ENCODE peak calls at places on chromosomes 4 and X, in six cellular contexts. R is mesendoderm, V is H9, T is mesenchymal stem cell, Q is neuronal stem cell, W is H1. P is an unnamed sample.

GRCh38 chrX:24243692-24244091 is 70.2 kb downstream of the SUPT20HL2 start:
- DNase-seq in R (no peak), Q (no peak), V (no peak), W (no peak), T (no peak), P (peak)

GRCh38 chrX:40154229-40154852 is 56.6 kb upstream of the BCOR start:
- DNase-seq in Q (no peak), V (peak), T (peak), W (peak), R (peak), P (no peak)

GRCh38 chr4:30870513-30870912 is 150.3 kb downstream of the PCDH7 start:
- DNase-seq in W (no peak), T (no peak), R (no peak), Q (no peak), V (no peak), P (no peak)

GRCh38 chrX:53421772-53422090 is 723 bp downstream of the SMC1A start:
- DNase-seq in T (no peak), V (no peak), W (no peak), Q (no peak), R (no peak), P (no peak)

GRCh38 chr4:163598028-163598427 is 103.5 kb downstream of the TMA16 start:
- DNase-seq in R (no peak), T (no peak), Q (no peak), W (no peak), V (no peak), P (no peak)

GRCh38 chr4:89509708-89510269 is 202.2 kb upstream of the GPRIN3 start:
- DNase-seq in R (no peak), T (no peak), V (no peak), W (no peak), Q (no peak), P (peak)

GRCh38 chr4:54941994-54942552 is 183.3 kb downstream of the KDR start:
- DNase-seq in V (no peak), T (no peak), R (no peak), W (no peak), Q (no peak), P (no peak)

GRCh38 chr4:140249351-140249750 is 95.4 kb upstream of the MAML3 start:
- DNase-seq in V (no peak), T (peak), W (no peak), R (no peak), Q (no peak), P (peak)

GRCh38 chrX:23513121-23513520 is 154.2 kb upstream of the PRDX4 start:
- DNase-seq in V (peak), W (no peak), T (no peak), Q (no peak), R (peak), P (no peak)

GRCh38 chr4:94927696-94928095 is 169.9 kb downstream of the BMPR1B start:
- DNase-seq in R (peak), V (no peak), Q (no peak), W (no peak), T (no peak), P (no peak)

GRCh38 chr4:25973346-25973745 is 59.3 kb downstream of the SMIM20 start:
- DNase-seq in V (no peak), Q (no peak), R (no peak), W (no peak), T (no peak), P (no peak)

GRCh38 chr4:98720871-98721480 is 62.6 kb upstream of the TSPAN5 start:
- DNase-seq in T (no peak), R (no peak), V (no peak), Q (no peak), W (no peak), P (peak)

GRCh38 chr4:53128959-53129358 is 236.9 kb downstream of the SCFD2 start:
- DNase-seq in Q (no peak), T (no peak), R (no peak), W (no peak), V (no peak), P (no peak)

GRCh38 chrX:22585831-22586230 is 313.1 kb downstream of the CBLL2 start:
- DNase-seq in W (no peak), R (no peak), Q (no peak), T (no peak), V (no peak), P (no peak)

GRCh38 chr4:156799121-156799589 is 172.4 kb downstream of the PDGFC start:
- DNase-seq in Q (no peak), T (peak), W (no peak), R (peak), V (no peak), P (peak)

GRCh38 chrX:17689971-17690409 is 47.3 kb upstream of the SCML1 start:
- DNase-seq in Q (peak), V (no peak), W (no peak), T (peak), R (peak), P (peak)

GRCh38 chr4:105988671-105989070 is 93.4 kb downstream of the NPNT start:
- DNase-seq in Q (no peak), V (no peak), R (no peak), W (no peak), T (no peak), P (no peak)

GRCh38 chr4:105807496-105807895 is 87.8 kb upstream of the NPNT start:
- DNase-seq in Q (no peak), T (no peak), V (no peak), W (no peak), R (peak), P (peak)

GRCh38 chr4:140851032-140851636 is 94.9 kb upstream of the TBC1D9 start:
- DNase-seq in R (peak), W (peak), T (peak), V (no peak), Q (peak), P (peak)

GRCh38 chr4:1414831-1415680 is 8.8 kb upstream of the NKX1-1 start:
- DNase-seq in Q (no peak), R (no peak), T (no peak), V (peak), W (peak), P (no peak)

GRCh38 chrX:102516314-102516936 is at the start of gene TMSB15A:
- DNase-seq in W (peak), Q (peak), R (peak), V (peak), T (peak), P (peak)

GRCh38 chr4:136009258-136009832 is 1522.9 kb downstream of the PCDH18 start:
- DNase-seq in W (no peak), Q (no peak), T (no peak), V (no peak), R (peak), P (no peak)

GRCh38 chr4:5568931-5569330 is 139.4 kb downstream of the EVC2 start:
- DNase-seq in Q (no peak), V (no peak), W (no peak), T (no peak), R (no peak), P (no peak)

GRCh38 chr4:79241846-79242245 is 84.0 kb downstream of the NAA11 start:
- DNase-seq in V (no peak), R (peak), W (no peak), Q (no peak), T (peak), P (peak)

GRCh38 chr4:105350859-105351494 is 122.9 kb downstream of the PPA2 start:
- DNase-seq in Q (no peak), R (no peak), W (no peak), T (peak), V (no peak), P (peak)

GRCh38 chrX:78619829-78620228 is 39.3 kb downstream of the RTL3 start:
- DNase-seq in T (no peak), V (no peak), Q (no peak), R (no peak), W (no peak), P (no peak)

GRCh38 chr4:152165146-152165545 is 370.7 kb downstream of the FBXW7 start:
- DNase-seq in W (no peak), V (peak), T (peak), R (peak), Q (no peak), P (no peak)

GRCh38 chrX:153662266-153662665 is 11.3 kb downstream of the PNCK start:
- DNase-seq in W (peak), Q (no peak), T (peak), V (peak), R (peak), P (peak)

GRCh38 chrX:38108364-38108763 is 102.0 kb downstream of the SYTL5 start:
- DNase-seq in Q (no peak), T (no peak), V (no peak), R (no peak), W (no peak), P (peak)

DNA sequence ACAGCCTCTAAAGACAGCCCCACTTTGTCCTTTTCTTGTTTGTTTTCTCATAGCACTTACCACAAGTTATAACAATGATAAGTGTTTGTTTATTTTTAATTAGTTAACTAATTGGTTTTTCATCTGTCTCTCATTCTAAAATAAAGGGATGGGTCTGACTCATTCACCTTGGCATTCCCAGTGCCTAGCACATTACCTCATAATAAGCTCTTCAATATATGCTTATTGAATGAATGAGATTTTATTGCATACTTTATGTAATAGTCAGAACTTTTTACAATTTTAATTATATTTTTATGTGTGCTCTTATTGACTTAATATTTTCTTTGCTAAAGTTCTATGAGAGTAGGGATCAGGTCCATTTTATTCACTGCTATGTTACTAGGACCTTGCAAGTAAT is 22.8 kb upstream of the PRKG2 start:
- DNase-seq in W (no peak), Q (no peak), T (no peak), V (no peak), R (no peak), P (no peak)
- H4K8ac ChIP-seq in W (no peak), Q (no peak), T (no peak), V (no peak), R (no peak), P (no peak)

GRCh38 chr4:76704133-76704881 is 193.6 kb downstream of the SOWAHB start:
- DNase-seq in W (no peak), R (peak), V (no peak), Q (no peak), T (peak), P (peak)
- H3K27ac ChIP-seq in W (no peak), R (no peak), V (peak), Q (no peak), T (no peak), P (peak)

GRCh38 chrX:47358387-47359065 is 11.9 kb upstream of the ZNF157 start:
- DNase-seq in T (no peak), W (no peak), R (no peak), Q (no peak), V (no peak), P (no peak)

GRCh38 chrX:47366051-47366722 is 4.2 kb upstream of the ZNF157 start:
- DNase-seq in V (peak), T (peak), Q (peak), R (peak), W (peak), P (peak)

GRCh38 chrX:47361538-47362511 is 8.6 kb upstream of the ZNF157 start:
- DNase-seq in T (peak), W (peak), R (peak), Q (peak), V (peak), P (peak)

DNA sequence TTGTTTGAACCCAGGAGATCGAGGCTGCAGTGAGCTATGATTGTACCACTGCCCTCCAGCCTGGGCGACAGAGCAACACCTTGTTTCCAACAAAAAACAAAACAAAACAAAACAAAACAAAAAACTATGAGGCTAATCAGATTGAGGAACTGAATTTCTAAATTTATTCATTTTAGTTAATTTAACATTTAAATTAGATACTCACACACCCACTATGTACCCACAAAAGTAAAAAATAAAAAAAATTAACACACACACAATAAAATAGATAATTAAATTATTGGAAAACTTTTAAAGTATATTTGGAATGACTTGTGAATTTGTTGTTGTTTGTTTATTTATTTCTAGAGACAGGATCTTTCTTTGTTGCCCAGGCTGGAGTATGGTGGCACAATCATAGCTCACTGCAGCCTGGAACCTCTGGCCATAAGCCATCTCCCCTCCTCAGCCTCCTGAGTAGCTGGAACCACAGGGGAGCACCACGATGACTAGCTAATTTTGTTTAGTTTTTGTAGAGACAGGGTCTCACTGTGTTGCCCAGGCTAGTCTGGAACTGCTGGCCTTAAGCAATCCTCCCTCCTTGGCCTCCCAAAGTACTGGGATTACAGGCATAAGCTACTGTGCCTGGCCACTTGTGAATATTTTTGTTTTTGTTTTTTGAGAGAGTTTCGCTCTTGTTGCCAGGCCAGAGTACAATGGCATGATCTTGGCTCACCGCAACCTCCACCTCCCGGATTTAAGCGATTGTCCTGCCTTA is 9.8 kb upstream of the ZNF157 start:
- DNase-seq in W (no peak), T (no peak), R (no peak), V (no peak), Q (no peak), P (no peak)
- H2BK120ac ChIP-seq in W (no peak), T (no peak), R (no peak), V (no peak), Q (no peak), P (no peak)

DNA sequence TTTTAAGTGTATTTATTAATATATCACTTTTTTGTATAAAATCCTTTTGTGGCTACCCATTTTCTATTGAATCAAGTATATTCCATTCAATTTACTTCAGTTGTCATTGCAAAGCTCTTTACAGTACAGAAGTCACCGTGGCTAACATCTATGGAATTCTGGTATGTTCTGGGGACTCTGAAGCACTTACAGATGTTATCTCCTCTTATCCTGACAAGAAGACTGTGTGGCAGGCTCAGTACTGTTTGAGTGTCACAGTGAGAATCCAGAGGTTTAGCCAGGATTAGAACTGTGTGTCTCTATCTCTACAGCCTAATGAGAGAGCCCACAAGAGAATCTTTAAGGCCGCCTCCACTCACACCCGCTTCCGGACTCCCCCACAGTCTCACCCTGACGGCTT is 78.2 kb upstream of the SORBS2 start:
- DNase-seq in R (peak), Q (no peak), V (no peak), W (no peak), T (no peak), P (no peak)
- H4K8ac ChIP-seq in R (no peak), Q (no peak), V (no peak), W (no peak), T (no peak), P (no peak)

GRCh38 chr4:127212701-127213100 is 420.1 kb upstream of the INTU start:
- DNase-seq in T (no peak), Q (no peak), R (no peak), V (no peak), W (no peak), P (peak)

GRCh38 chr4:127210877-127211276 is 421.9 kb upstream of the INTU start:
- DNase-seq in R (peak), Q (no peak), T (peak), V (no peak), W (no peak), P (no peak)

GRCh38 chr4:127211377-127212268 is 421.1 kb upstream of the INTU start:
- DNase-seq in V (no peak), W (no peak), T (peak), Q (no peak), R (no peak), P (no peak)

GRCh38 chr4:127214001-127214400 is 418.8 kb upstream of the INTU start:
- DNase-seq in V (no peak), Q (no peak), R (no peak), W (no peak), T (peak), P (no peak)

GRCh38 chr4:127212269-127212580 is 420.5 kb upstream of the INTU start:
- DNase-seq in W (no peak), Q (no peak), R (no peak), T (no peak), V (no peak), P (no peak)
- H3K27ac ChIP-seq in W (no peak), Q (no peak), R (no peak), T (no peak), V (no peak), P (no peak)

GRCh38 chrX:261858-262390 is 19.3 kb upstream of the PLCXD1 start:
- DNase-seq in V (no peak), R (peak), Q (no peak), W (no peak), T (peak), P (no peak)
- H2BK120ac ChIP-seq in V (no peak), R (no peak), Q (no peak), W (no peak), T (peak), P (no peak)

DNA sequence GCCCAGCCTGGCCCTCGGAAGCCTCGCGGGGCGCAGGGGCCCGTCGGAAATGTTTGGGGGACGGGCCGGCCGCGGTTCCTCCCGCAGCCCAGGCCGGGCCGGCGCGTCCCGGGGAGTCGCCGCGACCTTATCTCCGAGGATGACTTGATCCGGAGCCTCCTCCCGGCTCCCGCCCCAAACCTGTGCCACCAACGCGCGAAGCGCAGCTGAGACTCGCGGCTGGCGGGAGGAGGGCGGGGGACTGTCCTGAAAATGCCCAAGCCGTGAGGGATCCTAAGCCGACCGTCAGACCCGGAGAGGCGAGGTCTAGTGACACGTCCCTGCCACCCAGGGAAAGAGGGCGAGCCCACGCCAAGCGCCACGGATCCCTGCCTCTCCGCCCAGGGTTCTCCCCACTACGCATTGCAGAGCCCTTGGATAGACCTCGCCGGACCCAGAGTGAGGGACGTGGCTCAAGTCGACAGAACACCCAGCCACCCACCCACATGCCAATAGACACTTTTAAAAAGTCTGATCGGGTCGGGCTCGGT is 26.9 kb downstream of the UTP14A start:
- DNase-seq in Q (no peak), V (peak), W (no peak), R (no peak), T (peak), P (no peak)
- H4K8ac ChIP-seq in Q (no peak), V (no peak), W (no peak), R (no peak), T (peak), P (no peak)

DNA sequence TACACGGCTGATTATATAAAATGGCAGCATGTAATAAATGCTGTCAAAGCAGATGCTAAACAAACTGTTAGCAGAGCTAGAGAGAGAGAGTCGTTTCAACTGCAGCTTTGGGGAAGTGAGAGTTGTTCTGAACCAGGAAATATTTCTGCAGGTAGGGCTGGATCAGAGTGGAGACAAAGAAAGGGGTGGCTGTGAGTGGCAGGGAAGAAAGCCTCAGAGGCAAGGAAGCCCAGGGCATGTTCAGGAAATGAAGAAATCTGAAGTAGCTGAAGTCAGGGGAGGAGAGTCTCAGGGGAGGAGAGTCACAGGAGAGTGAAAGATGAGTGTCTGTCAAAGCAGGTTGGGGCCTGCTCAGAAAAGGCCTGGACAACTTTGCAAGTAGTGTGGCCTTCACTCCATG is 48.4 kb upstream of the RPS6KA3 start:
- DNase-seq in V (no peak), R (no peak), Q (no peak), W (no peak), T (no peak), P (no peak)
- H3K27ac ChIP-seq in V (no peak), R (no peak), Q (no peak), W (no peak), T (no peak), P (no peak)